ENCODE peak calls at places on chromosomes 13 and 19, in five cellular contexts. One of them, this sample, is unnamed.

GRCh38 chr19:508204-509150 is 1.2 kb downstream of the TPGS1 start:
- DNase-seq in HFFc6: no peak
- DNase-seq in mesothelial cell of epicardium: no peak
- DNase-seq in activated CD8-positive, alpha-beta T cell treated with anti-CD3 and anti-CD28 coated beads for 36 hours: no peak
- DNase-seq in endothelial cell: no peak
- DNase-seq in this sample: no peak

GRCh38 chr19:4052114-4052992 is 14.3 kb downstream of the ZBTB7A start:
- DNase-seq in mesothelial cell of epicardium: no peak
- DNase-seq in activated CD8-positive, alpha-beta T cell treated with anti-CD3 and anti-CD28 coated beads for 36 hours: no peak
- DNase-seq in HFFc6: peak
- DNase-seq in endothelial cell: no peak
- DNase-seq in this sample: no peak

GRCh38 chr13:98677398-98677797 is 75.1 kb downstream of the SLC15A1 start:
- DNase-seq in endothelial cell: no peak
- DNase-seq in activated CD8-positive, alpha-beta T cell treated with anti-CD3 and anti-CD28 coated beads for 36 hours: no peak
- DNase-seq in mesothelial cell of epicardium: no peak
- DNase-seq in HFFc6: peak
- DNase-seq in this sample: no peak

GRCh38 chr19:46133101-46133627 is 8.7 kb upstream of the IGFL3 start:
- DNase-seq in mesothelial cell of epicardium: no peak
- DNase-seq in endothelial cell: peak
- DNase-seq in activated CD8-positive, alpha-beta T cell treated with anti-CD3 and anti-CD28 coated beads for 36 hours: no peak
- DNase-seq in HFFc6: peak
- DNase-seq in this sample: no peak

GRCh38 chr19:33436360-33437345 is 63.1 kb downstream of the CEBPG start:
- DNase-seq in endothelial cell: no peak
- DNase-seq in activated CD8-positive, alpha-beta T cell treated with anti-CD3 and anti-CD28 coated beads for 36 hours: no peak
- DNase-seq in mesothelial cell of epicardium: no peak
- DNase-seq in HFFc6: no peak
- DNase-seq in this sample: no peak

GRCh38 chr19:32651729-32652140 is 23.2 kb downstream of the ANKRD27 start:
- DNase-seq in mesothelial cell of epicardium: no peak
- DNase-seq in HFFc6: no peak
- DNase-seq in activated CD8-positive, alpha-beta T cell treated with anti-CD3 and anti-CD28 coated beads for 36 hours: no peak
- DNase-seq in endothelial cell: no peak
- DNase-seq in this sample: no peak

GRCh38 chr13:99931462-99931861 is 40.1 kb downstream of the ZIC5 start:
- DNase-seq in endothelial cell: no peak
- DNase-seq in HFFc6: no peak
- DNase-seq in activated CD8-positive, alpha-beta T cell treated with anti-CD3 and anti-CD28 coated beads for 36 hours: no peak
- DNase-seq in mesothelial cell of epicardium: no peak
- DNase-seq in this sample: no peak

GRCh38 chr13:104641309-104641708 is 1575.1 kb upstream of the SLC10A2 start:
- DNase-seq in activated CD8-positive, alpha-beta T cell treated with anti-CD3 and anti-CD28 coated beads for 36 hours: no peak
- DNase-seq in HFFc6: no peak
- DNase-seq in endothelial cell: no peak
- DNase-seq in mesothelial cell of epicardium: no peak
- DNase-seq in this sample: no peak

GRCh38 chr13:91647361-91647970 is 249.0 kb downstream of the GPC5 start:
- DNase-seq in mesothelial cell of epicardium: no peak
- DNase-seq in endothelial cell: peak
- DNase-seq in HFFc6: no peak
- DNase-seq in activated CD8-positive, alpha-beta T cell treated with anti-CD3 and anti-CD28 coated beads for 36 hours: peak
- DNase-seq in this sample: no peak
- TF ChIP-seq CTCF in mesothelial cell of epicardium: peak
- TF ChIP-seq CTCF in endothelial cell: peak
- TF ChIP-seq CTCF in HFFc6: peak
- TF ChIP-seq CTCF in activated CD8-positive, alpha-beta T cell treated with anti-CD3 and anti-CD28 coated beads for 36 hours: no peak
- TF ChIP-seq CTCF in this sample: no peak

GRCh38 chr19:7932276-7932929 is 6.5 kb upstream of the CTXN1 start:
- DNase-seq in HFFc6: no peak
- DNase-seq in mesothelial cell of epicardium: no peak
- DNase-seq in activated CD8-positive, alpha-beta T cell treated with anti-CD3 and anti-CD28 coated beads for 36 hours: no peak
- DNase-seq in endothelial cell: no peak
- DNase-seq in this sample: no peak

GRCh38 chr19:7933828-7934725 is 8.1 kb upstream of the CTXN1 start:
- DNase-seq in endothelial cell: no peak
- DNase-seq in HFFc6: no peak
- DNase-seq in activated CD8-positive, alpha-beta T cell treated with anti-CD3 and anti-CD28 coated beads for 36 hours: no peak
- DNase-seq in mesothelial cell of epicardium: no peak
- DNase-seq in this sample: no peak

GRCh38 chr19:7932930-7933300 is 7.0 kb upstream of the CTXN1 start:
- DNase-seq in mesothelial cell of epicardium: no peak
- DNase-seq in activated CD8-positive, alpha-beta T cell treated with anti-CD3 and anti-CD28 coated beads for 36 hours: no peak
- DNase-seq in endothelial cell: no peak
- DNase-seq in HFFc6: no peak
- DNase-seq in this sample: no peak

GRCh38 chr19:7934766-7935165 is 8.7 kb downstream of the TIMM44 start:
- DNase-seq in HFFc6: no peak
- DNase-seq in activated CD8-positive, alpha-beta T cell treated with anti-CD3 and anti-CD28 coated beads for 36 hours: no peak
- DNase-seq in endothelial cell: no peak
- DNase-seq in mesothelial cell of epicardium: no peak
- DNase-seq in this sample: no peak

DNA sequence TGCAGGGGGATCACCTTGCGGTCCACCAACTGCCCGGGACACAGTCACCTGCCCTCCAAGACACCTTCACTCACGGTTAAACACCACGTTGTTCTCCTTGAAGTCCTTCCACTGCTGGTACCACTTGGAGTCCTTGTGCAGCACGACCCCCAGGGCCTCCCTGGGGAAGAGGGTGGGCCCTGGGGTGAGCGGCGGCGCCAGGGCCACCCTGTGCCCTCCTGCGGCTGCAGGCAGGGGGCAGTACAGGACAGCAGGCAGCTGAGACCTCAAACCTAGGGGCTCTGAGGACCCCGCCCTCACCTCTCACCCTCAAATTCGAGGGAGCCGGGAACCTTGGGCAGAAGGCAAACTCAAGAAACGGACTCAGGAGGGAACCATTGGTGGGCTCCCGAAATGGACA is 7.5 kb upstream of the CTXN1 start:
- DNase-seq in HFFc6: no peak
- DNase-seq in mesothelial cell of epicardium: no peak
- DNase-seq in activated CD8-positive, alpha-beta T cell treated with anti-CD3 and anti-CD28 coated beads for 36 hours: no peak
- DNase-seq in endothelial cell: no peak
- DNase-seq in this sample: no peak
- TF ChIP-seq CTCF in HFFc6: peak
- TF ChIP-seq CTCF in mesothelial cell of epicardium: peak
- TF ChIP-seq CTCF in activated CD8-positive, alpha-beta T cell treated with anti-CD3 and anti-CD28 coated beads for 36 hours: peak
- TF ChIP-seq CTCF in endothelial cell: peak
- TF ChIP-seq CTCF in this sample: no peak

GRCh38 chr19:40217921-40218890 is at the start of gene TTC9B:
- DNase-seq in activated CD8-positive, alpha-beta T cell treated with anti-CD3 and anti-CD28 coated beads for 36 hours: peak
- DNase-seq in mesothelial cell of epicardium: peak
- DNase-seq in HFFc6: no peak
- DNase-seq in endothelial cell: peak
- DNase-seq in this sample: peak

GRCh38 chr19:40221858-40222619 is 3.9 kb upstream of the TTC9B start:
- DNase-seq in activated CD8-positive, alpha-beta T cell treated with anti-CD3 and anti-CD28 coated beads for 36 hours: peak
- DNase-seq in HFFc6: peak
- DNase-seq in endothelial cell: peak
- DNase-seq in mesothelial cell of epicardium: peak
- DNase-seq in this sample: peak

GRCh38 chr19:40219721-40220276 is 1.6 kb upstream of the TTC9B start:
- DNase-seq in endothelial cell: no peak
- DNase-seq in activated CD8-positive, alpha-beta T cell treated with anti-CD3 and anti-CD28 coated beads for 36 hours: peak
- DNase-seq in HFFc6: peak
- DNase-seq in mesothelial cell of epicardium: no peak
- DNase-seq in this sample: no peak

GRCh38 chr19:40223135-40223822 is 3.2 kb downstream of the CCNP start:
- DNase-seq in mesothelial cell of epicardium: no peak
- DNase-seq in HFFc6: no peak
- DNase-seq in activated CD8-positive, alpha-beta T cell treated with anti-CD3 and anti-CD28 coated beads for 36 hours: peak
- DNase-seq in endothelial cell: no peak
- DNase-seq in this sample: no peak

GRCh38 chr19:40220674-40221073 is 2.5 kb upstream of the TTC9B start:
- DNase-seq in activated CD8-positive, alpha-beta T cell treated with anti-CD3 and anti-CD28 coated beads for 36 hours: no peak
- DNase-seq in HFFc6: no peak
- DNase-seq in endothelial cell: no peak
- DNase-seq in mesothelial cell of epicardium: no peak
- DNase-seq in this sample: no peak
- TF ChIP-seq CTCF in activated CD8-positive, alpha-beta T cell treated with anti-CD3 and anti-CD28 coated beads for 36 hours: no peak
- TF ChIP-seq CTCF in HFFc6: no peak
- TF ChIP-seq CTCF in endothelial cell: no peak
- TF ChIP-seq CTCF in mesothelial cell of epicardium: no peak
- TF ChIP-seq CTCF in this sample: no peak

DNA sequence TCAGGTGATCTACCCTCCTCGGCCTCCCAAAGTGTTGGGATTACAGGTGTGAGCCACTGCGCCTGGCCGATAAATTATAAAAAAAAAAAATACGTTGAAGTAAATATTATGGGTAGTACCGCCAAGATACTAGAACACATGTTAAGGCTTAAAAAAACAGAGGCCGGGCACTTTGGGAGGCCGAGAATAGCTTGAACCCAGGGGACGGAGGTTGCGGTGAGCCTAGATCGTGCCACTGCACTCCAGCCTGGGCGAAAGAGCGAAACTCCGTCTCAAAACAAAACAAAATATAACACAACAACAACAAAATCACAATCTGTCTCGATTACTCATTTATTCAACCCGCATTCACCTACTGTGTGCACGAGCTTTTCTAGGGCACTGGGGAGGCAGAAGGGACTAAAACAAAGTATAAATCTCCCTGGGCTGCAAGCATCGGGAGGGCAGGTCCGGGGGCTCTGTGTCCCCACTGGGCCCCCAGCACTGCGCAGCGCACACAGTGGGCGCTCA is 1.3 kb upstream of the BICRA start:
- DNase-seq in activated CD8-positive, alpha-beta T cell treated with anti-CD3 and anti-CD28 coated beads for 36 hours: no peak
- DNase-seq in endothelial cell: no peak
- DNase-seq in HFFc6: no peak
- DNase-seq in mesothelial cell of epicardium: no peak
- DNase-seq in this sample: no peak
- TF ChIP-seq CTCF in activated CD8-positive, alpha-beta T cell treated with anti-CD3 and anti-CD28 coated beads for 36 hours: no peak
- TF ChIP-seq CTCF in endothelial cell: no peak
- TF ChIP-seq CTCF in HFFc6: no peak
- TF ChIP-seq CTCF in mesothelial cell of epicardium: no peak
- TF ChIP-seq CTCF in this sample: no peak

GRCh38 chr13:23667750-23668149 is 97.5 kb downstream of the TNFRSF19 start:
- DNase-seq in activated CD8-positive, alpha-beta T cell treated with anti-CD3 and anti-CD28 coated beads for 36 hours: peak
- DNase-seq in HFFc6: no peak
- DNase-seq in endothelial cell: no peak
- DNase-seq in mesothelial cell of epicardium: no peak
- DNase-seq in this sample: no peak

GRCh38 chr13:23666576-23666975 is 96.4 kb downstream of the TNFRSF19 start:
- DNase-seq in HFFc6: no peak
- DNase-seq in mesothelial cell of epicardium: no peak
- DNase-seq in activated CD8-positive, alpha-beta T cell treated with anti-CD3 and anti-CD28 coated beads for 36 hours: no peak
- DNase-seq in endothelial cell: no peak
- DNase-seq in this sample: no peak

GRCh38 chr13:23670793-23671192 is 100.6 kb downstream of the TNFRSF19 start:
- DNase-seq in endothelial cell: no peak
- DNase-seq in mesothelial cell of epicardium: no peak
- DNase-seq in activated CD8-positive, alpha-beta T cell treated with anti-CD3 and anti-CD28 coated beads for 36 hours: no peak
- DNase-seq in HFFc6: no peak
- DNase-seq in this sample: no peak

GRCh38 chr13:23671367-23671766 is 101.2 kb downstream of the TNFRSF19 start:
- DNase-seq in endothelial cell: no peak
- DNase-seq in activated CD8-positive, alpha-beta T cell treated with anti-CD3 and anti-CD28 coated beads for 36 hours: no peak
- DNase-seq in HFFc6: no peak
- DNase-seq in mesothelial cell of epicardium: no peak
- DNase-seq in this sample: no peak

GRCh38 chr13:23668557-23668956 is 98.3 kb downstream of the TNFRSF19 start:
- DNase-seq in endothelial cell: no peak
- DNase-seq in activated CD8-positive, alpha-beta T cell treated with anti-CD3 and anti-CD28 coated beads for 36 hours: no peak
- DNase-seq in HFFc6: no peak
- DNase-seq in mesothelial cell of epicardium: no peak
- DNase-seq in this sample: no peak
- TF ChIP-seq CTCF in endothelial cell: no peak
- TF ChIP-seq CTCF in activated CD8-positive, alpha-beta T cell treated with anti-CD3 and anti-CD28 coated beads for 36 hours: no peak
- TF ChIP-seq CTCF in HFFc6: no peak
- TF ChIP-seq CTCF in mesothelial cell of epicardium: no peak
- TF ChIP-seq CTCF in this sample: no peak

DNA sequence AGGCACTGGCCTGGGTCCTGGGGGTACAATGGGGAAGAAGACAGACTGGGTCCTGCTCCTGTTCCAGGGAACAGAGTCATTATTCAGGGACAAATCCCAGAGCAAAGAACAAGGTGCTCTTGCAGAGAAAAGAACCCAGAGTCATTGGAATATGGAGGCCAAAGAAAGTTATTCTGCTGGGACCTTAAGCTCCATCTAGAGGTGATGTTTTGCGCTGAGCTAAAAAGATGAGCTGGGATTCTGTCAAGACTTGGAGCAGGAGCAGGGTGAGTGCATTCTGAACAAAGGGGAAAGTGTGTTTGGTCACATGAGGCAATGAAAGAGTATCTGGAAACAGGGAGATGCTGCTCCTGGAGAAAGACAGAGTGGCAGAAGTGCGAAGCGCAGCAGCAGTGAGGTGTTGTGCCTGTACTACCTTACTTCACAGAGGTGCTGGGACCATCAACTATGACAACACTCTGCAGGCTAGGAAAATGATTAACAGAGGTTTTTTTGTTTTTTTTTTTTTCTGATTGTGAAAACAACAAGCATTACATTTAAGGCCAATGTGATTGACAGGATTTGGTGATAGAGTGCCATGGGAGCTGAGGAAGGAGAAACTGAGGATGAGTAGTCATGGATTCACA is 95.3 kb upstream of the TNFSF11 start:
- DNase-seq in endothelial cell: peak
- DNase-seq in activated CD8-positive, alpha-beta T cell treated with anti-CD3 and anti-CD28 coated beads for 36 hours: no peak
- DNase-seq in HFFc6: peak
- DNase-seq in mesothelial cell of epicardium: no peak
- DNase-seq in this sample: no peak
- TF ChIP-seq CTCF in endothelial cell: no peak
- TF ChIP-seq CTCF in activated CD8-positive, alpha-beta T cell treated with anti-CD3 and anti-CD28 coated beads for 36 hours: peak
- TF ChIP-seq CTCF in HFFc6: peak
- TF ChIP-seq CTCF in mesothelial cell of epicardium: no peak
- TF ChIP-seq CTCF in this sample: no peak

DNA sequence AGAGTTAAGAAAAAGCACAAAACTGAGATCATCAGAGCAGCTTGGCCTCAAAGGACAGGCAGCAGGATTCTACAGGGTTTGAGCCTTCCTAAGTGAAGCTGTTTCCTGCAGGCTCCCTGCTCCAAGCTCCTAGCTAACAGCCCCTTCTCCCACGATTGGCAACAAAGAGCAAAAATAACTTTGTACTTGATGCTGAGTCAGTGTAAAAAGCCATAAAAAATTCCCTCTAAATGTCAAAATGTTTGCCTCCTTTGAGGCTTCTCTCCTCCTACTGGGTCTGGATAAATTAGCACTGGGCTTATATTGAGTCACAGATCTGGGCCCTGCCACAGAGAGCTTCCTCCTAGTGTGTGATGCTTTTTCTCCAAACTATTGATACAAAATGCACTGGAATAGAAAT is 153.3 kb downstream of the TNFRSF19 start:
- DNase-seq in activated CD8-positive, alpha-beta T cell treated with anti-CD3 and anti-CD28 coated beads for 36 hours: no peak
- DNase-seq in mesothelial cell of epicardium: no peak
- DNase-seq in endothelial cell: no peak
- DNase-seq in HFFc6: peak
- DNase-seq in this sample: no peak
- TF ChIP-seq CTCF in activated CD8-positive, alpha-beta T cell treated with anti-CD3 and anti-CD28 coated beads for 36 hours: no peak
- TF ChIP-seq CTCF in mesothelial cell of epicardium: no peak
- TF ChIP-seq CTCF in endothelial cell: no peak
- TF ChIP-seq CTCF in HFFc6: no peak
- TF ChIP-seq CTCF in this sample: no peak

GRCh38 chr19:10748924-10749434 is 31.1 kb downstream of the DNM2 start:
- DNase-seq in mesothelial cell of epicardium: no peak
- DNase-seq in HFFc6: no peak
- DNase-seq in activated CD8-positive, alpha-beta T cell treated with anti-CD3 and anti-CD28 coated beads for 36 hours: no peak
- DNase-seq in endothelial cell: no peak
- DNase-seq in this sample: no peak
- TF ChIP-seq CTCF in mesothelial cell of epicardium: no peak
- TF ChIP-seq CTCF in HFFc6: no peak
- TF ChIP-seq CTCF in activated CD8-positive, alpha-beta T cell treated with anti-CD3 and anti-CD28 coated beads for 36 hours: no peak
- TF ChIP-seq CTCF in endothelial cell: no peak
- TF ChIP-seq CTCF in this sample: no peak

GRCh38 chr13:101025519-101025918 is 350.9 kb upstream of the TMTC4 start:
- DNase-seq in endothelial cell: no peak
- DNase-seq in HFFc6: no peak
- DNase-seq in mesothelial cell of epicardium: no peak
- DNase-seq in activated CD8-positive, alpha-beta T cell treated with anti-CD3 and anti-CD28 coated beads for 36 hours: no peak
- DNase-seq in this sample: no peak
- TF ChIP-seq CTCF in endothelial cell: no peak
- TF ChIP-seq CTCF in HFFc6: no peak
- TF ChIP-seq CTCF in mesothelial cell of epicardium: no peak
- TF ChIP-seq CTCF in activated CD8-positive, alpha-beta T cell treated with anti-CD3 and anti-CD28 coated beads for 36 hours: no peak
- TF ChIP-seq CTCF in this sample: no peak